ENCODE peak calls at places on chromosomes 6 and 20, in ten cellular contexts. One of them, this sample, is unnamed.

GRCh38 chr6:42363906-42364859 is 87.5 kb downstream of the TRERF1 start:
- DNase-seq in amygdala: no peak
- DNase-seq in MV-4-11: no peak
- DNase-seq in tibial artery: no peak
- DNase-seq in smooth muscle cell of the brain vasculature: no peak
- DNase-seq in lung: no peak
- DNase-seq in putamen: no peak
- DNase-seq in activated naive CD4-positive, alpha-beta T cell: no peak
- DNase-seq in stimulated activated CD4-positive, alpha-beta T cell treated with anti-CD3 and anti-CD28 coated beads, Interleukin-15, amount 100 ng/mL, for 1 hour: no peak
- DNase-seq in NAMALWA: no peak
- DNase-seq in this sample: no peak

GRCh38 chr6:32114853-32115252 is 5.7 kb upstream of the TNXB start:
- DNase-seq in amygdala: no peak
- DNase-seq in MV-4-11: no peak
- DNase-seq in tibial artery: no peak
- DNase-seq in smooth muscle cell of the brain vasculature: no peak
- DNase-seq in lung: no peak
- DNase-seq in putamen: no peak
- DNase-seq in activated naive CD4-positive, alpha-beta T cell: no peak
- DNase-seq in stimulated activated CD4-positive, alpha-beta T cell treated with anti-CD3 and anti-CD28 coated beads, Interleukin-15, amount 100 ng/mL, for 1 hour: no peak
- DNase-seq in NAMALWA: no peak
- DNase-seq in this sample: peak; percentile 83

GRCh38 chr6:42175860-42176259 is 2.7 kb downstream of the GUCA1A start:
- DNase-seq in amygdala: no peak
- DNase-seq in MV-4-11: no peak
- DNase-seq in tibial artery: no peak
- DNase-seq in smooth muscle cell of the brain vasculature: no peak
- DNase-seq in lung: no peak
- DNase-seq in putamen: no peak
- DNase-seq in activated naive CD4-positive, alpha-beta T cell: no peak
- DNase-seq in stimulated activated CD4-positive, alpha-beta T cell treated with anti-CD3 and anti-CD28 coated beads, Interleukin-15, amount 100 ng/mL, for 1 hour: no peak
- DNase-seq in NAMALWA: no peak
- DNase-seq in this sample: no peak

GRCh38 chr20:63628246-63628975 is 1.5 kb upstream of the GMEB2 start:
- DNase-seq in amygdala: no peak
- DNase-seq in MV-4-11: peak; percentile 73
- DNase-seq in tibial artery: no peak
- DNase-seq in smooth muscle cell of the brain vasculature: peak; percentile 26
- DNase-seq in lung: peak; percentile 69
- DNase-seq in putamen: peak; percentile 47
- DNase-seq in activated naive CD4-positive, alpha-beta T cell: peak; percentile 26
- DNase-seq in stimulated activated CD4-positive, alpha-beta T cell treated with anti-CD3 and anti-CD28 coated beads, Interleukin-15, amount 100 ng/mL, for 1 hour: no peak
- DNase-seq in NAMALWA: peak; percentile 54
- DNase-seq in this sample: no peak

GRCh38 chr6:143299253-143300166 is 151.0 kb downstream of the ADAT2 start:
- DNase-seq in amygdala: no peak
- DNase-seq in MV-4-11: no peak
- DNase-seq in tibial artery: no peak
- DNase-seq in smooth muscle cell of the brain vasculature: no peak
- DNase-seq in lung: no peak
- DNase-seq in putamen: no peak
- DNase-seq in activated naive CD4-positive, alpha-beta T cell: no peak
- DNase-seq in stimulated activated CD4-positive, alpha-beta T cell treated with anti-CD3 and anti-CD28 coated beads, Interleukin-15, amount 100 ng/mL, for 1 hour: no peak
- DNase-seq in NAMALWA: no peak
- DNase-seq in this sample: no peak

GRCh38 chr6:143267740-143268139 is 182.8 kb downstream of the ADAT2 start:
- DNase-seq in amygdala: no peak
- DNase-seq in MV-4-11: no peak
- DNase-seq in tibial artery: no peak
- DNase-seq in smooth muscle cell of the brain vasculature: no peak
- DNase-seq in lung: no peak
- DNase-seq in putamen: no peak
- DNase-seq in activated naive CD4-positive, alpha-beta T cell: no peak
- DNase-seq in stimulated activated CD4-positive, alpha-beta T cell treated with anti-CD3 and anti-CD28 coated beads, Interleukin-15, amount 100 ng/mL, for 1 hour: no peak
- DNase-seq in NAMALWA: no peak
- DNase-seq in this sample: no peak

GRCh38 chr6:163170294-163170883 is 244.1 kb upstream of the QKI start:
- DNase-seq in amygdala: no peak
- DNase-seq in MV-4-11: no peak
- DNase-seq in tibial artery: no peak
- DNase-seq in smooth muscle cell of the brain vasculature: no peak
- DNase-seq in lung: peak; percentile 29
- DNase-seq in putamen: no peak
- DNase-seq in activated naive CD4-positive, alpha-beta T cell: no peak
- DNase-seq in stimulated activated CD4-positive, alpha-beta T cell treated with anti-CD3 and anti-CD28 coated beads, Interleukin-15, amount 100 ng/mL, for 1 hour: no peak
- DNase-seq in NAMALWA: peak; percentile 81
- DNase-seq in this sample: no peak

GRCh38 chr6:66993272-66993671 is 1286.2 kb upstream of the EYS start:
- DNase-seq in amygdala: no peak
- DNase-seq in MV-4-11: peak; percentile 53
- DNase-seq in tibial artery: no peak
- DNase-seq in smooth muscle cell of the brain vasculature: no peak
- DNase-seq in lung: no peak
- DNase-seq in putamen: no peak
- DNase-seq in activated naive CD4-positive, alpha-beta T cell: no peak
- DNase-seq in stimulated activated CD4-positive, alpha-beta T cell treated with anti-CD3 and anti-CD28 coated beads, Interleukin-15, amount 100 ng/mL, for 1 hour: no peak
- DNase-seq in NAMALWA: no peak
- DNase-seq in this sample: no peak

GRCh38 chr20:56773731-56774130 is 144.6 kb downstream of the TFAP2C start:
- DNase-seq in amygdala: no peak
- DNase-seq in MV-4-11: no peak
- DNase-seq in tibial artery: no peak
- DNase-seq in smooth muscle cell of the brain vasculature: no peak
- DNase-seq in lung: no peak
- DNase-seq in putamen: no peak
- DNase-seq in activated naive CD4-positive, alpha-beta T cell: no peak
- DNase-seq in stimulated activated CD4-positive, alpha-beta T cell treated with anti-CD3 and anti-CD28 coated beads, Interleukin-15, amount 100 ng/mL, for 1 hour: no peak
- DNase-seq in NAMALWA: no peak
- DNase-seq in this sample: no peak

GRCh38 chr6:159390384-159390783 is 221.2 kb downstream of the FNDC1 start:
- DNase-seq in amygdala: no peak
- DNase-seq in MV-4-11: no peak
- DNase-seq in tibial artery: no peak
- DNase-seq in smooth muscle cell of the brain vasculature: no peak
- DNase-seq in lung: no peak
- DNase-seq in putamen: no peak
- DNase-seq in activated naive CD4-positive, alpha-beta T cell: no peak
- DNase-seq in stimulated activated CD4-positive, alpha-beta T cell treated with anti-CD3 and anti-CD28 coated beads, Interleukin-15, amount 100 ng/mL, for 1 hour: no peak
- DNase-seq in NAMALWA: no peak
- DNase-seq in this sample: no peak

GRCh38 chr20:4038047-4038459 is 22.7 kb upstream of the RNF24 start:
- DNase-seq in amygdala: no peak
- DNase-seq in MV-4-11: peak; percentile 99
- DNase-seq in tibial artery: peak; percentile 65
- DNase-seq in smooth muscle cell of the brain vasculature: no peak
- DNase-seq in lung: peak; percentile 87
- DNase-seq in putamen: peak; percentile 6
- DNase-seq in activated naive CD4-positive, alpha-beta T cell: no peak
- DNase-seq in stimulated activated CD4-positive, alpha-beta T cell treated with anti-CD3 and anti-CD28 coated beads, Interleukin-15, amount 100 ng/mL, for 1 hour: peak; percentile 53
- DNase-seq in NAMALWA: peak; percentile 83
- DNase-seq in this sample: peak; percentile 65

This sample was measured in GM04504.